ENCODE peak calls at places on chromosomes 11 and 22, in nine cellular contexts. U is A549; K is H4; T is GM04503; Z is WTC11; E is central memory CD4-positive, alpha-beta T cell; B is stimulated activated CD4-positive, alpha-beta T cell treated with anti-CD3 and anti-CD28 coated beads, Interleukin-4, amount 100 ng/mL, for 1 hour; V is GM10248; F is ovary. W is an unnamed sample.

GRCh38 chr11:106276859-106277436 is 199.5 kb downstream of the AASDHPPT start:
- DNase-seq in U (peak), V (no peak), F (no peak), T (no peak), K (peak), B (no peak), E (no peak), Z (no peak), W (no peak)

GRCh38 chr11:2384723-2385041 is 7.6 kb downstream of the CD81 start:
- DNase-seq in E (no peak), F (no peak), T (no peak), B (no peak), K (no peak), U (no peak), Z (no peak), V (no peak), W (no peak)

GRCh38 chr11:112620621-112621394 is 340.4 kb upstream of the NCAM1 start:
- DNase-seq in V (no peak), F (no peak), T (no peak), K (peak), E (no peak), U (no peak), Z (no peak), B (no peak), W (no peak)

GRCh38 chr11:101584651-101585050 is 844 bp upstream of the TRPC6 start:
- DNase-seq in U (no peak), F (no peak), K (no peak), Z (no peak), E (no peak), V (no peak), B (no peak), T (no peak), W (no peak)

GRCh38 chr11:123628936-123629683 is 25.3 kb downstream of the SCN3B start:
- DNase-seq in E (no peak), B (no peak), F (peak), U (no peak), V (no peak), K (no peak), T (no peak), Z (no peak), W (no peak)

GRCh38 chr11:33699515-33700424 is 856 bp downstream of the C11orf91 start:
- DNase-seq in Z (no peak), F (peak), K (no peak), B (no peak), V (no peak), T (no peak), E (no peak), U (no peak), W (no peak)

GRCh38 chr11:86722748-86723147 is 50.3 kb upstream of the ME3 start:
- DNase-seq in E (no peak), K (no peak), Z (no peak), V (no peak), F (no peak), T (no peak), U (no peak), B (no peak), W (no peak)

GRCh38 chr11:19694796-19695345 is 17.8 kb upstream of the NAV2 start:
- DNase-seq in V (no peak), T (no peak), B (no peak), K (no peak), U (no peak), F (no peak), Z (no peak), E (no peak), W (no peak)

GRCh38 chr22:46062971-46063631 is 86.1 kb upstream of the WNT7B start:
- DNase-seq in U (no peak), K (no peak), V (no peak), E (no peak), Z (peak), T (peak), F (no peak), B (no peak), W (no peak)

GRCh38 chr22:36538529-36538928 is 9.6 kb upstream of the EIF3D start:
- DNase-seq in Z (no peak), F (no peak), K (no peak), U (no peak), E (no peak), B (no peak), T (no peak), V (no peak), W (no peak)

GRCh38 chr11:95387319-95387718 is 156.3 kb upstream of the SESN3 start:
- DNase-seq in E (no peak), T (no peak), V (no peak), F (no peak), K (no peak), U (no peak), B (no peak), Z (no peak), W (no peak)

GRCh38 chr22:19295733-19296132 is 4.2 kb upstream of the CLTCL1 start:
- DNase-seq in V (no peak), Z (no peak), B (no peak), F (no peak), U (no peak), T (no peak), K (no peak), E (no peak), W (no peak)

GRCh38 chr11:7525424-7525823 is 11.6 kb downstream of the PPFIBP2 start:
- DNase-seq in F (no peak), V (no peak), T (no peak), K (no peak), B (no peak), U (no peak), E (no peak), Z (no peak), W (no peak)